ENCODE peak calls at places on chromosomes 13 and 19, in six cellular contexts. C, Z, L, X, S and F are unnamed samples.

GRCh38 chr13:46749951-46750350 is 47.0 kb downstream of the ESD start:
- DNase-seq in C (peak), Z (no peak), L (no peak), X (no peak), S (no peak), F (no peak)

GRCh38 chr13:41402695-41403511 is 54.4 kb upstream of the RGCC start:
- DNase-seq in C (no peak), Z (no peak), L (no peak), X (no peak), S (no peak), F (no peak)

GRCh38 chr19:46596008-46596407 is 5.1 kb upstream of the CALM3 start:
- DNase-seq in C (no peak), Z (no peak), L (no peak), X (no peak), S (no peak), F (no peak)

GRCh38 chr13:37001921-37002250 is 1.3 kb downstream of the EXOSC8 start:
- DNase-seq in C (no peak), Z (no peak), L (no peak), X (no peak), S (no peak), F (no peak)

GRCh38 chr19:48543121-48543710 is 8.8 kb upstream of the SULT2B1 start:
- DNase-seq in C (no peak), Z (no peak), L (peak), X (peak), S (no peak), F (no peak)

GRCh38 chr19:38213911-38214625 is 10.0 kb downstream of the DPF1 start:
- DNase-seq in C (no peak), Z (peak), L (peak), X (no peak), S (no peak), F (peak)

GRCh38 chr19:35935911-35936737 is at the start of gene LRFN3:
- DNase-seq in C (peak), Z (peak), L (peak), X (no peak), S (peak), F (peak)

GRCh38 chr19:7833225-7834156 is 3.5 kb downstream of the EVI5L start:
- DNase-seq in C (no peak), Z (peak), L (peak), X (no peak), S (no peak), F (no peak)

GRCh38 chr13:51717786-51718398 is 86.1 kb downstream of the DHRS12 start:
- DNase-seq in C (no peak), Z (peak), L (no peak), X (no peak), S (no peak), F (no peak)

GRCh38 chr19:15199652-15200574 is 882 bp downstream of the NOTCH3 start:
- DNase-seq in C (no peak), Z (no peak), L (no peak), X (no peak), S (no peak), F (peak)

GRCh38 chr19:14577885-14578427 is 4.9 kb upstream of the CLEC17A start:
- DNase-seq in C (no peak), Z (no peak), L (no peak), X (no peak), S (no peak), F (no peak)

GRCh38 chr19:49497790-49498106 is 1.5 kb downstream of the RPS11 start:
- DNase-seq in C (no peak), Z (no peak), L (no peak), X (no peak), S (no peak), F (no peak)

GRCh38 chr19:18776736-18777135 is 14.4 kb downstream of the COMP start:
- DNase-seq in C (no peak), Z (no peak), L (no peak), X (no peak), S (no peak), F (no peak)

GRCh38 chr19:19506592-19506991 is 8.8 kb downstream of the TSSK6 start:
- DNase-seq in C (no peak), Z (no peak), L (no peak), X (no peak), S (no peak), F (no peak)

GRCh38 chr19:50720921-50721291 is 1.3 kb upstream of the SHANK1 start:
- DNase-seq in C (no peak), Z (no peak), L (peak), X (no peak), S (no peak), F (peak)

GRCh38 chr13:44382635-44383145 is 9.1 kb downstream of the SERP2 start:
- DNase-seq in C (no peak), Z (no peak), L (no peak), X (no peak), S (no peak), F (no peak)

GRCh38 chr19:2883686-2884439 is 16.7 kb downstream of the ZNF556 start:
- DNase-seq in C (no peak), Z (no peak), L (no peak), X (no peak), S (no peak), F (peak)

GRCh38 chr13:33642374-33643065 is 175.4 kb upstream of the RFC3 start:
- DNase-seq in C (no peak), Z (peak), L (peak), X (peak), S (no peak), F (no peak)

GRCh38 chr13:96093296-96094006 is 3.5 kb downstream of the HS6ST3 start:
- DNase-seq in C (no peak), Z (no peak), L (no peak), X (no peak), S (no peak), F (no peak)

GRCh38 chr19:39187552-39187943 is 9.2 kb upstream of the NCCRP1 start:
- DNase-seq in C (no peak), Z (no peak), L (no peak), X (no peak), S (no peak), F (no peak)

GRCh38 chr19:1713170-1713569 is 40.1 kb upstream of the ONECUT3 start:
- DNase-seq in C (no peak), Z (no peak), L (no peak), X (no peak), S (no peak), F (no peak)

GRCh38 chr19:3699071-3699740 is 1.1 kb downstream of the PIP5K1C start:
- DNase-seq in C (no peak), Z (no peak), L (peak), X (peak), S (peak), F (peak)

GRCh38 chr19:42290523-42291436 is 11.2 kb upstream of the PRR19 start:
- DNase-seq in C (no peak), Z (no peak), L (no peak), X (no peak), S (no peak), F (peak)

GRCh38 chr13:45367358-45367757 is 26.4 kb upstream of the TPT1 start:
- DNase-seq in C (peak), Z (peak), L (peak), X (peak), S (no peak), F (peak)